ENCODE peak calls at places on chromosome X, in five cellular contexts. S is body of pancreas; J is CD4-positive, CD25-positive, alpha-beta regulatory T cell; N is left lung; K is breast epithelium. L is an unnamed sample. For H3K27me3, the result is how much of the 10 kb centered on the place peaks cover.

GRCh38 chrX:117834076-117834475 is 282.5 kb downstream of the KLHL13 start:
- DNase-seq in S (no peak), J (no peak), N (no peak), K (no peak), L (no peak)

GRCh38 chrX:12970691-12971202 is 4.2 kb upstream of the TMSB4X start:
- DNase-seq in S (peak), J (peak), N (no peak), K (no peak), L (peak)

GRCh38 chrX:123830309-123830708 is 29.5 kb upstream of the XIAP start:
- DNase-seq in S (peak), J (no peak), N (no peak), K (no peak), L (no peak)

GRCh38 chrX:28910501-28910900 is 323.3 kb downstream of the IL1RAPL1 start:
- DNase-seq in S (no peak), J (no peak), N (no peak), K (no peak), L (no peak)

GRCh38 chrX:41561045-41561444 is 113.9 kb downstream of the NYX start:
- DNase-seq in S (no peak), J (peak), N (no peak), K (no peak), L (peak)

GRCh38 chrX:8783100-8784098 is 17.8 kb downstream of the FAM9A start:
- DNase-seq in S (peak), J (peak), N (peak), K (no peak), L (peak)

GRCh38 chrX:69615779-69616519 is at the start of gene EDA:
- DNase-seq in S (peak), J (peak), N (peak), K (peak), L (peak)

GRCh38 chrX:34578237-34578636 is 78.8 kb downstream of the TMEM47 start:
- DNase-seq in S (no peak), J (no peak), N (no peak), K (no peak), L (no peak)

GRCh38 chrX:103831342-103831802 is 685 bp downstream of the RAB9B start:
- DNase-seq in S (peak), J (peak), N (peak), K (no peak), L (no peak)

GRCh38 chrX:27391601-27392000 is 71.5 kb downstream of the PPP4R3C start:
- DNase-seq in S (no peak), J (no peak), N (no peak), K (no peak), L (no peak)

GRCh38 chrX:71650333-71650969 is 16.9 kb upstream of the LOC101059915 start:
- DNase-seq in S (no peak), J (peak), N (no peak), K (no peak), L (peak)

GRCh38 chrX:77298790-77299189 is 148.4 kb upstream of the FGF16 start:
- DNase-seq in S (no peak), J (no peak), N (no peak), K (no peak), L (no peak)

GRCh38 chrX:151973851-151974335 is 583 bp downstream of the GABRE start:
- DNase-seq in S (peak), J (no peak), N (peak), K (no peak), L (no peak)

GRCh38 chrX:66030505-66031317 is 9.2 kb downstream of the VSIG4 start:
- DNase-seq in S (peak), J (no peak), N (no peak), K (no peak), L (peak)

GRCh38 chrX:153903991-153904957 is at the start of gene AVPR2:
- DNase-seq in S (no peak), J (no peak), N (no peak), K (no peak), L (no peak)

GRCh38 chrX:112968351-112969133 is 127.9 kb upstream of the AMOT start:
- DNase-seq in S (no peak), J (no peak), N (no peak), K (no peak), L (no peak)

GRCh38 chrX:16797358-16797757 is 11.1 kb downstream of the TXLNG start:
- DNase-seq in S (no peak), J (no peak), N (no peak), K (no peak), L (no peak)

GRCh38 chrX:21940356-21940829 is at the start of gene SMS:
- DNase-seq in S (peak), J (peak), N (peak), K (peak), L (peak)

GRCh38 chrX:21943460-21944135 is 3.1 kb downstream of the SMS start:
- DNase-seq in S (no peak), J (no peak), N (no peak), K (no peak), L (no peak)

GRCh38 chrX:21946925-21947641 is 6.6 kb downstream of the SMS start:
- DNase-seq in S (no peak), J (no peak), N (no peak), K (no peak), L (no peak)

GRCh38 chrX:21947671-21948070 is 7.2 kb downstream of the SMS start:
- DNase-seq in S (no peak), J (no peak), N (no peak), K (no peak), L (no peak)

DNA sequence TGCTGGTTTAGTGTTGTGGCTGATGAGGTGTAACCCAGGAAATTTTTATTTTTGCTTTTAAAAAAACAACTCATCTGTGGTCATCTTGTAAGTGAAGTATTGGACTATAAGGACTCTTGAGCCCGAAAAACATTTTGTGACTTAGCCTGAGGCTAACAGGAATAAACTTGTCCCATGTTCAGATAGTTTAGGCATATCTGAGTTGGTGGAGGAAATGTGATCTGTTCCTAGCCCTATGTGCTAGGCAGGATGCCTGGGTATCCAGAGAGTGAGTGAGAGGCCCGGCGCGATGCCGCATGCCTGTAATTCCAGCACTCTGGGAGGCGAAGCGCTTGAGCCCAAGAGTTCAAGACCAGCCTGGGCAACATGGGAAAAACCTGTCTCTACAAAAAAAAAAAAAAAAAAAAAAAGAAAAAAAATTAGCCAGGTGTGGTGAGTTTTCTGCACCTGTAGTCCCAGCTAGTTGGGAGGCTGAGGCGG is 3.7 kb downstream of the SMS start:
- DNase-seq in S (no peak), J (no peak), N (no peak), K (no peak), L (no peak)
- H3K4me3 ChIP-seq in S (no peak), J (peak), N (no peak), K (no peak), L (no peak)

DNA sequence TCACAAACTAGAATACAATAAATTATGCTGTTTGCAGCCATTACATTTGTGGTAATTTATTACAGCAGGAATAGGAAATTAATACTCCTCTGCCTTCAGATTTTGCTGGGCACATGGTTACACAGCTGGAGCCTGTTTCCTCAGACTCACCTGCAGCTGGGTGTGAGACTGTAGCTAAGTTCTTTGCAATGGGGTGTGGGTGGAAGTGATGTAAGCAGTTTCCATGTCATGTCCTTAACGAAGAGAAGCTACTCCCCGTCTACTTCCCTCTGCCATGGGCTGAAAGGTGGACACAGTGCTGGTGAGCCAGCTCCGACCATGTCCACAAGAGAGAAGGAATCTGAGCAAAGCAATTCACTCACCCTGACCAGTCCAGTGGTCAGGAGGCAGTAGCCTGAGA is 18.2 kb downstream of the SH3KBP1 start:
- DNase-seq in S (no peak), J (no peak), N (no peak), K (no peak), L (no peak)
- H3K27ac ChIP-seq in S (no peak), J (no peak), N (peak), K (no peak), L (no peak)

GRCh38 chrX:137164329-137164728 is 130.5 kb upstream of the GPR101 start:
- DNase-seq in S (no peak), J (no peak), N (no peak), K (no peak), L (no peak)
- H3K27me3 ChIP-seq in S (under half), J (under half), N (under half), K (under half), L (under half)

DNA sequence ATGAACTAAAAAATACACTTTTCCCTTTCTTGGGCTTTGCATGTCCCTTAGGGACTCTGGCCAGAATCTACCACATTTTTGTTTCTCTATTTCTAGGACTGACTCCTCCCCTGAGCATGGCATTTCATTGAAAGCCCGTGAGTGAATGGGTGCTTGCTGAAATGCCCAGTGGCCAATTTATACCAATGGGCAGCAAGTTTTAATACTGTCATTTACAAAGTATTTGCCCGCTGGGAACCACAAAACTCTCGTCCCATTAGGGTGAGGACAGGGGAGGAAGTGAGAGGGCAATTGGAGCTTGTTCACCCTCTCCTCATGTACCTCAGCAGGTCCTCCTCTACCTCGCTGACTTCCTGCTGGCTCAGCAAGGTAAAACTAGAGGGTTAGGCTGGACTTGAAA is 1.1 kb downstream of the SRPX2 start:
- DNase-seq in S (no peak), J (no peak), N (no peak), K (no peak), L (no peak)
- H3K4me3 ChIP-seq in S (no peak), J (no peak), N (peak), K (peak), L (no peak)

GRCh38 chrX:150546711-150547153 is 21.7 kb upstream of the MTM1 start:
- DNase-seq in S (no peak), J (peak), N (no peak), K (no peak), L (peak)
- H3K27ac ChIP-seq in S (no peak), J (no peak), N (peak), K (peak), L (no peak)

GRCh38 chrX:129593137-129593536 is 53.1 kb downstream of the OCRL start:
- DNase-seq in S (no peak), J (no peak), N (no peak), K (no peak), L (no peak)

GRCh38 chrX:129596077-129596476 is 56.0 kb downstream of the OCRL start:
- DNase-seq in S (no peak), J (no peak), N (no peak), K (no peak), L (no peak)

GRCh38 chrX:129590596-129590995 is 50.5 kb downstream of the OCRL start:
- DNase-seq in S (no peak), J (no peak), N (no peak), K (no peak), L (no peak)

GRCh38 chrX:129597905-129598304 is 56.9 kb downstream of the APLN start:
- DNase-seq in S (no peak), J (no peak), N (no peak), K (no peak), L (no peak)

DNA sequence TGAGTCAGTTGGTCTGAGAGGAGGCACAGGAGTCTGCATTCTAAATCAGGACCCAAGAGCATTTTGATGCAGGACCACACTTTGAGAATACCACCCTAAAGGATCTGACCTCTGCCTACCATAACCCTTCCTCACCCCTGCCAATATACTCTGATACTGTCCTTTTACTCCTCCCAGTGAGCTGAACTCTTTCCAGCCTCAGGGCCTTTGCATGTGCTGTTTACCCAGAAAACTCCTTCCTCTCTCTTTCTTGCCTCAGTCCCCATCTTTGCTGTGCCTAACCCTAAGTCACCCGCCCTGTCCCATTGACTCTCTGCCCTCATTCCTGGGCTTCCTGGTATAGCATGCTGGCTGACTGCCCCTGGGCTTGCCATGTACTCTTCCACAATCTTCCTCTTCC is 54.7 kb downstream of the OCRL start:
- DNase-seq in S (no peak), J (no peak), N (no peak), K (no peak), L (no peak)
- H3K27me3 ChIP-seq in S (under half), J (under half), N (under half), K (under half), L (under half)

DNA sequence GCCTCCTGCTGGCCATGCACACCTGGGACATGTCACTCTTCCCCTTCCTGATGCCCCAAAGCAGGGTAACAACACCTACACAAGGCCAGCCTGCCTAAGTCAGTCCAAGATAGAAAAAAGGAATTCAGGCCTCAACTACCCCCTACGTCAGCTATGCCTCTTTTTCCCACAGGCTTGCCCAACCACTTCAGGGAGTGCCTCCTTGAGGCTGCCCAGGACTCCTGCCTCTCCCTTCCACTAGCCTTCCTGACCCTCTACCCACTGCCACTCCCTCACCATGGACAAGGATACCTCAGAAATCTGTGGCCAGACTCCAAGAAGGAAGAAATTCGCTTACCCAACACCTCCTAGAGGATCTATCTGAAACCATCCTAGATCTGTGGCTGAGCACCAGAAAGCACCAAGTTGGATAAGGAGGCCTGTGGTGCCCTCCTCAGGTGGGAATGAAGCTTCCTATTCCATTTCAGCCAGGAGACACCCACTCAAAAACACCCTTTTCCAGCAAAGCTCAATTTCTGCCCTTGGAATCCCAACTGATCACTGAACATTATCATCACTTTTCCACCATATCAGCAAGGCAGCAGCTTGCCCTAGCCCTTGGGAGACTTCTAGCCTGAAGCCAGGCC is 1.8 kb downstream of the KDM5C start:
- DNase-seq in S (no peak), J (no peak), N (no peak), K (no peak), L (no peak)
- H3K4me3 ChIP-seq in S (no peak), J (peak), N (peak), K (peak), L (peak)

GRCh38 chrX:48520976-48521352 is 644 bp upstream of the EBP start:
- DNase-seq in S (no peak), J (no peak), N (no peak), K (no peak), L (no peak)

GRCh38 chrX:48521353-48522243 is at the start of gene EBP:
- DNase-seq in S (peak), J (peak), N (peak), K (peak), L (peak)

GRCh38 chrX:48523682-48524081 is 2.1 kb downstream of the EBP start:
- DNase-seq in S (no peak), J (no peak), N (no peak), K (no peak), L (no peak)

GRCh38 chrX:48522291-48522690 is 683 bp downstream of the EBP start:
- DNase-seq in S (peak), J (no peak), N (no peak), K (no peak), L (no peak)

GRCh38 chrX:48520455-48520854 is 1.2 kb upstream of the EBP start:
- DNase-seq in S (no peak), J (no peak), N (no peak), K (no peak), L (no peak)
- H3K27ac ChIP-seq in S (no peak), J (peak), N (no peak), K (no peak), L (no peak)

GRCh38 chrX:40012039-40012799 is 85.5 kb downstream of the BCOR start:
- DNase-seq in S (peak), J (no peak), N (peak), K (peak), L (no peak)
- H3K27me3 ChIP-seq in S (under half), J (under half), N (half or more), K (half or more), L (under half)